ENCODE peak calls at places on chromosomes 4 and X, in nine cellular contexts. H is adrenal gland; U is A549; J is pancreas; I is OCI-LY7; Y is naive thymus-derived CD4-positive, alpha-beta T cell; V is small intestine; K is brain microvascular endothelial cell; Z is heart left ventricle. D is an unnamed sample.

GRCh38 chr4:168585168-168586091 is 88.6 kb downstream of the PALLD start:
- DNase-seq in Y (no peak), J (peak), U (peak), I (peak), V (peak), Z (peak), H (peak), K (peak), D (no peak)

GRCh38 chr4:184097240-184097619 is 120.4 kb downstream of the ENPP6 start:
- DNase-seq in U (no peak), J (no peak), H (peak), Z (peak), Y (peak), V (peak), I (no peak), K (no peak), D (peak)

GRCh38 chr4:94548571-94548970 is 96.8 kb downstream of the PDLIM5 start:
- DNase-seq in H (no peak), J (no peak), K (peak), Z (peak), V (peak), I (no peak), U (peak), Y (no peak), D (no peak)

GRCh38 chrX:10245901-10246696 is 89.3 kb downstream of the CLCN4 start:
- DNase-seq in K (no peak), U (no peak), V (no peak), J (no peak), I (no peak), H (no peak), Y (no peak), Z (no peak), D (no peak)

GRCh38 chr4:7414046-7414445 is 20.7 kb downstream of the PSAPL1 start:
- DNase-seq in Z (no peak), J (no peak), K (no peak), U (no peak), I (no peak), V (no peak), H (no peak), Y (no peak), D (no peak)

GRCh38 chrX:150763810-150764209 is 70.6 kb downstream of the MTMR1 start:
- DNase-seq in Z (no peak), Y (no peak), I (no peak), U (no peak), J (no peak), K (no peak), V (no peak), H (no peak), D (no peak)

GRCh38 chr4:149914521-149915115 is 99.0 kb upstream of the IQCM start:
- DNase-seq in H (peak), U (peak), J (no peak), Z (no peak), I (peak), Y (no peak), V (peak), K (peak), D (no peak)

GRCh38 chr4:178781779-178782178 is 1339.5 kb upstream of the AGA start:
- DNase-seq in Z (no peak), I (no peak), Y (no peak), U (no peak), K (no peak), J (no peak), V (no peak), H (no peak), D (no peak)

GRCh38 chr4:3213101-3213416 is 35.9 kb upstream of the MSANTD1 start:
- DNase-seq in J (no peak), I (no peak), U (no peak), Y (no peak), V (peak), Z (no peak), K (no peak), H (no peak), D (no peak)

GRCh38 chrX:107454302-107454701 is 4.8 kb downstream of the FRMPD3 start:
- DNase-seq in J (no peak), V (no peak), Y (no peak), Z (no peak), K (no peak), U (no peak), I (no peak), H (no peak), D (no peak)

GRCh38 chr4:128025319-128025718 is 35.8 kb upstream of the LARP1B start:
- DNase-seq in J (no peak), K (no peak), Y (no peak), I (no peak), V (no peak), H (no peak), Z (no peak), U (no peak), D (no peak)

GRCh38 chr4:116387942-116388474 is 697.4 kb downstream of the TRAM1L1 start:
- DNase-seq in K (peak), I (no peak), V (no peak), Z (no peak), H (no peak), Y (no peak), U (no peak), J (no peak), D (no peak)

GRCh38 chr4:42478941-42479340 is 81.7 kb downstream of the SHISA3 start:
- DNase-seq in Z (no peak), K (no peak), I (no peak), U (no peak), Y (no peak), V (no peak), J (no peak), H (no peak), D (no peak)

GRCh38 chr4:152102184-152103000 is 341.6 kb upstream of the GATB start:
- DNase-seq in Z (no peak), U (no peak), I (no peak), H (no peak), Y (no peak), K (no peak), V (no peak), J (no peak), D (no peak)

GRCh38 chr4:159248383-159249178 is 145.7 kb downstream of the RAPGEF2 start:
- DNase-seq in H (no peak), U (no peak), Z (no peak), Y (no peak), K (peak), J (no peak), I (no peak), V (no peak), D (no peak)

GRCh38 chr4:108611360-108611759 is 9.0 kb upstream of the RPL34 start:
- DNase-seq in J (no peak), H (no peak), Z (no peak), K (no peak), V (peak), I (no peak), U (no peak), Y (no peak), D (no peak)

GRCh38 chr4:187996502-187997177 is 1.1 kb downstream of the ZFP42 start:
- DNase-seq in V (no peak), Y (no peak), Z (no peak), U (no peak), I (no peak), H (no peak), J (no peak), K (no peak), D (no peak)

GRCh38 chr4:187993827-187994226 is 1.7 kb upstream of the ZFP42 start:
- DNase-seq in U (no peak), J (no peak), H (no peak), Z (no peak), I (no peak), Y (no peak), K (peak), V (no peak), D (no peak)

GRCh38 chr4:187999406-187999932 is 3.9 kb downstream of the ZFP42 start:
- DNase-seq in V (no peak), Y (no peak), I (no peak), U (no peak), Z (no peak), J (no peak), H (no peak), K (no peak), D (no peak)

GRCh38 chr4:187992971-187993370 is 2.6 kb upstream of the ZFP42 start:
- DNase-seq in I (no peak), H (no peak), Y (no peak), Z (no peak), J (no peak), U (no peak), V (no peak), K (no peak), D (no peak)

DNA sequence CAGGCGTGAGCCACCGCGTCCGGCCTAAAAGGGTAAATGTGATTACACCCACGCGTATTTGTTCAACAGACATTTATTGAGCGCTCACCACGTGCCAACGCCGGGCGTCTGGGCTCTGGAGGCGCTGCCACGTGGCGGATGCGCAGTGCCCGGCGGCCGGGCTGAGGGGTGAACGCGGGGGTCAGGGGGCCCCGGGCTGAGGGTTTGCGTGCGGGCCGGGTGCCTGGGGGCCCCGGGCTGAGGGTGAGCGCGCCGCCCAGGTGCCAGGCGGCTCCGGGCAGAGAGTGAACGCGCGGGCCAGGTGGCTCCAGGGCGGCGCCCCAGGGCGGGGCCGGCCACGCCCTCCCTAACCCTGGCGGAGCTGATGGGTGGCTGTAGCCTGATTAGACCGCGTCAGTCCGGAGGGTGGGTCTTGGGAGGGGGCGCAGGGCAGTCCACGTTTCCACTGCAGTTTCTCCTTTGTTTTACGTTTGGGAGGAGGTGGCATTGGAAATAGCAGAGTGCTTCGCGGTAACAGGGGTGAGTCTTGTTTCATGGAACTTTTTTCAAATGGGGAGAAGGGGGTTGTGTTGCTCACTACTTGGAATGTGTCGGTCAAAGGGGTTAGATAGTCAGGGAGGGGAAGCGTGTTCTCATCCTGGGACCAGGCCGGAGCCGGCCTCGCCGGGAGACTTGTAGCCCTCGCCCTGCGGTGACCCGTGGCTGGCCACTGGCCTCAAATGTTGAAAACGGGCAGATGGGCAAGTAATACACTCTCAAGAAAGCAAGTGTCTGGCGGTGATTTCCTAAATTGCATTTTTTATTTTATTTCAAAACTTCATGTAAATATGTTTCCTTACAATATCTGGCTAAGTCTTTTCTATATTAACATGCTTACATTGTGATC is at the start of gene ZFP42:
- DNase-seq in V (no peak), Y (no peak), K (no peak), Z (no peak), I (no peak), U (no peak), H (no peak), J (no peak), D (no peak)
- H3K27ac ChIP-seq in V (no peak), Y (no peak), K (no peak), Z (no peak), I (no peak), U (no peak), H (no peak), J (no peak), D (no peak)

GRCh38 chr4:176435891-176436499 is 116.2 kb downstream of the SPCS3 start:
- DNase-seq in Y (no peak), V (no peak), Z (no peak), U (no peak), J (no peak), I (no peak), K (no peak), H (no peak), D (no peak)

GRCh38 chr4:176437756-176438155 is 118.0 kb downstream of the SPCS3 start:
- DNase-seq in Y (no peak), Z (no peak), J (no peak), H (no peak), K (no peak), V (no peak), U (no peak), I (no peak), D (no peak)

GRCh38 chr4:176433983-176434382 is 114.2 kb downstream of the SPCS3 start:
- DNase-seq in Y (no peak), H (no peak), J (no peak), U (no peak), I (no peak), Z (no peak), K (no peak), V (no peak), D (no peak)

GRCh38 chr4:176438401-176438800 is 118.6 kb downstream of the SPCS3 start:
- DNase-seq in Z (no peak), U (no peak), H (no peak), V (no peak), J (no peak), Y (no peak), I (no peak), K (no peak), D (no peak)

GRCh38 chr4:176436500-176436973 is 116.8 kb downstream of the SPCS3 start:
- DNase-seq in Y (no peak), J (no peak), U (peak), I (peak), Z (no peak), K (peak), V (no peak), H (no peak), D (no peak)
- H3K27ac ChIP-seq in Y (no peak), J (no peak), U (peak), I (no peak), Z (no peak), K (peak), V (no peak), H (no peak), D (no peak)

GRCh38 chr4:155582971-155583437 is 83.6 kb upstream of the GUCY1A1 start:
- DNase-seq in J (no peak), U (no peak), I (no peak), H (no peak), Y (no peak), V (no peak), K (peak), Z (no peak), D (no peak)
- H3K27ac ChIP-seq in J (no peak), U (no peak), I (no peak), H (no peak), Y (no peak), V (no peak), K (no peak), Z (no peak), D (no peak)

GRCh38 chr4:6325791-6326290 is 56.2 kb downstream of the WFS1 start:
- DNase-seq in Z (no peak), V (no peak), H (no peak), J (no peak), K (no peak), I (no peak), U (no peak), Y (no peak), D (no peak)
- H3K27ac ChIP-seq in Z (peak), V (no peak), H (peak), J (no peak), K (no peak), I (no peak), U (no peak), Y (no peak), D (no peak)

GRCh38 chr4:137531121-137531520 is 1.2 kb downstream of the PCDH18 start:
- DNase-seq in V (no peak), Y (no peak), H (no peak), K (peak), J (no peak), Z (no peak), I (no peak), U (no peak), D (no peak)
- H3K27ac ChIP-seq in V (no peak), Y (no peak), H (no peak), K (peak), J (no peak), Z (peak), I (no peak), U (no peak), D (no peak)

DNA sequence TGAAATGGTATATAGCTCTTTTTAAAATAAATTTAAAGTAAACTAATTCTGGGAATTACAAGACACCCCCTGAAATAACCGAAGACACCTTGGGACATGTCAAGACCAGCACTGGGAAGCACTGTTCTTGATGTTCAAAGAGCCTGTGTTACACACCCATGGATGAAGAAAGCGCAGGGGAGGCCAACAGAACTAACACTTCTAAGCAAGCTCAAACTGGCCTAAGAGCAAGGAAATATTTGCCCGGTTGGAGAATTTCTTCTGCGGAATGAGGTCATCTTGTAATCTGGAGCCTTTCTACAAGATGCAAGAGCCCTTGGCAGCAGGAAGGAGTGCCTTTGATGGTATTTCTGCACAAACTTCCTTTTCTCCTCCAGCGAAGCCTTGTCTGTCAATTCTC is 9.3 kb upstream of the EFHC2 start:
- DNase-seq in Z (no peak), V (no peak), J (no peak), K (no peak), Y (no peak), U (no peak), H (no peak), I (no peak), D (no peak)
- H3K27ac ChIP-seq in Z (no peak), V (no peak), J (no peak), K (no peak), Y (no peak), U (no peak), H (no peak), I (no peak), D (no peak)

DNA sequence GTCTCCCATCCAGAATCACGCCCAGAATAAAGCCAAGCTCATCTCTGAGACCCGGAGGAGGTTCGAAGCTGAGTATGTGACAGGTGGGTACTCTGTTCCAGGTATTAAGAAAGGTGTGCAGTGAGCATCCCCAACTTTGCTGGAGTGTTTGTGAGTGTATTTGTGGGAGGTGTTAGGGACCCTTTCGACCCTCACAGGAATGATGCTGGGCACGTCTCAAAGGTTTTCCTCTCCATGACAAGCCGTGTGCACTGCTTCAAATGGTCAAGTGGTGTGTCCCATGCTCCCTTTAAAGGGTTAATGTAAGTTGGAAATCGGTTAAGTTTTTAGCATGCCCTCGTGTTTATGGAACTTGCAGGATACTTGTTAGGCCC is 442 bp downstream of the MOSPD2 start:
- DNase-seq in V (no peak), J (no peak), U (no peak), K (no peak), I (no peak), H (no peak), Z (no peak), Y (no peak), D (no peak)
- H3K27ac ChIP-seq in V (peak), J (no peak), U (peak), K (peak), I (peak), H (peak), Z (peak), Y (peak), D (peak)

D was measured in substantia nigra.